ENCODE peak calls at places on chromosome 2, in four cellular contexts. V is IMR-90, F is mesendoderm, T is H1. N is an unnamed sample.

GRCh38 chr2:12787891-12788783 is 71.4 kb downstream of the TRIB2 start:
- DNase-seq in V (peak; percentile 89), F (no peak), T (no peak), N (no peak)

GRCh38 chr2:232501794-232502499 is 14.3 kb upstream of the ECEL1 start:
- DNase-seq in V (no peak), T (no peak), F (no peak), N (no peak)

GRCh38 chr2:163401481-163401880 is 334.3 kb downstream of the FIGN start:
- DNase-seq in V (peak; percentile 13), T (no peak), F (no peak), N (no peak)

GRCh38 chr2:241894056-241894641 is 24.6 kb downstream of the RTP5 start:
- DNase-seq in T (no peak), V (no peak), F (peak; percentile 8), N (peak; percentile 29)

GRCh38 chr2:55165567-55165966 is 66.5 kb downstream of the CLHC1 start:
- DNase-seq in T (no peak), V (peak; percentile 71), F (no peak), N (no peak)

GRCh38 chr2:182668671-182669070 is 47.4 kb upstream of the DNAJC10 start:
- DNase-seq in V (peak; percentile 11), F (peak; percentile 22), T (no peak), N (peak; percentile 30)

GRCh38 chr2:137976274-137976673 is 12.0 kb downstream of the HNMT start:
- DNase-seq in F (no peak), V (no peak), T (no peak), N (no peak)

GRCh38 chr2:170324640-170325046 is 146.7 kb downstream of the MYO3B start:
- DNase-seq in V (peak; percentile 37), T (peak; percentile 67), F (peak; percentile 99), N (peak; percentile 84)

GRCh38 chr2:55161295-55162210 is 70.5 kb downstream of the CLHC1 start:
- DNase-seq in V (no peak), F (no peak), T (no peak), N (no peak)

GRCh38 chr2:133169527-133169926 is 398.7 kb downstream of the NCKAP5 start:
- DNase-seq in V (no peak), T (no peak), F (no peak), N (no peak)

GRCh38 chr2:37911296-37911888 is 13.7 kb upstream of the RMDN2 start:
- DNase-seq in F (no peak), V (no peak), T (no peak), N (no peak)

GRCh38 chr2:236608308-236608564 is 38.6 kb downstream of the ACKR3 start:
- DNase-seq in F (no peak), T (no peak), V (no peak), N (no peak)
- H2BK5ac ChIP-seq in F (no peak overlapping the region), T (no peak overlapping the region), V (no peak overlapping the region), N (no peak overlapping the region)

DNA sequence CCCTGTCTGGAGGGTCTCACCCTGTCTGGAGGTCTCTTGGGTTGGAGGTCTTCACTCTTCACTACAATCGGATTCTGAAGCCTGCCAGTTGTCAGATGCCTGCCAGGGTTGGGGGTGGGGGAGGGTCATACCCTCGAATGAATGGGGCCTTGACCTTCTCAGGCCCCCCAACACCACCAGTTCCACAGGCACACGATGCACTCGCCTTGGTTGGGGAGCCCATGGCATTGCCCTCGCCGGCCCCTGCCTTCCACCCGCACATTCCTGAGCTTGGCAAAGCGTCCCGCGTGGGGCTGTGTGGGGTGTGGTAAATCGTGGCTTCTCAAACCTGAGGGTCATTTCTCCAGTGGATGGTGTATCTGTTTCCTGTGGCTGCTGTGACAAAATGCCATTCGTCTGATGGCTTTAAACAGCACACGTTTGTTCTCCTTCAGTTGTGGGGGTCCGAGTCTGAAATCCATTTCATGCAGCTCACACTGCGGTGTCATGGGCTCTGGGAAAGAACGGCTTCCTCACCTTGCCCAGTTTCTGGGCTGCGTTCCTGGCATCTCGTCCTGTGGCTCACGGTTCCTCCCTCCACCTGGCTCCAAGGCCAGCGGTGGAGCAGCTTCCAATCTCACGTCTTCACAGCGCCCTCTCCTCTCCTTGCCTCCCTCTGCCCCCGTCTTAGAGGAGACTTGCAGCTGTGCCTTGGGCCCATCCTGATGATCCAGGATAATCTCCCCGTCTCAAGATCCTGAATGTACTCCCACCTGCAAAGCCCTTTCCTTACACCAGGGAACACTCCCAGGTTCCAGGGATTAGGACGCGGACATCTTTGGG is 38.0 kb upstream of the HPCAL1 start:
- DNase-seq in V (no peak), T (no peak), F (no peak), N (no peak)
- H3K23ac ChIP-seq in V (no peak overlapping the region), T (no peak overlapping the region), F (no peak overlapping the region), N (no peak overlapping the region)

GRCh38 chr2:190136259-190136658 is 73.7 kb upstream of the MSTN start:
- DNase-seq in T (no peak), F (peak; percentile 22), V (no peak), N (no peak)

GRCh38 chr2:190138032-190138431 is 75.5 kb upstream of the MSTN start:
- DNase-seq in F (no peak), V (no peak), T (no peak), N (no peak)

GRCh38 chr2:190136825-190137224 is 74.3 kb upstream of the MSTN start:
- DNase-seq in V (no peak), F (no peak), T (no peak), N (no peak)

GRCh38 chr2:190137561-190137960 is 75.0 kb upstream of the MSTN start:
- DNase-seq in T (no peak), F (no peak), V (peak; percentile 19), N (no peak)

DNA sequence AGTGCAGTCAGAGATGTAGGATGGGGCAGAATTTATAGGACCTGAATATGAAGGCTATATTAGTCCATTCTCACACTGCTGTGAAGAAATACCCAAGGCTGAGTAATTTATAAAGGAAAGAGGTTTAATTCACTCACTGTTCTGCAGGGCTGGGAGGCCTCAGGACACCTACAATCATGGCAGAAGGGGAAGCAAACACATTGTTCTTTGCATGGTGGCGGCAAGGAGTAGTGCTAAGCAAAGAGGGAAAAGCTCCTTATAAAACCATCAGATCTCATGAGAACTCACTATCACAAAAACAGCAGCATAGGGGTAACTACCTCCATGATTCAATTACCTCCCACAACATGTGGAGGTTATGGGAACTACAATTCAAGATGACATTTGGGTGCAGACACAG is 76.8 kb upstream of the MSTN start:
- DNase-seq in T (no peak), V (no peak), F (no peak), N (no peak)
- H3K56ac ChIP-seq in T (no peak overlapping the region), V (no peak overlapping the region), F (no peak overlapping the region), N (no peak overlapping the region)

GRCh38 chr2:96906719-96907404 is 37.0 kb upstream of the SEMA4C start:
- DNase-seq in T (peak; percentile 73), F (peak; percentile 69), V (no peak), N (peak; percentile 63)
- H2BK5ac ChIP-seq in T (peak overlapping the region; percentile 88), F (peak overlapping the region; percentile 9), V (no peak overlapping the region), N (no peak overlapping the region)

GRCh38 chr2:96265349-96265839 is 403 bp downstream of the TMEM127 start:
- DNase-seq in T (peak; percentile 69), V (no peak), F (no peak), N (no peak)
- H3K23ac ChIP-seq in T (no peak overlapping the region), V (no peak overlapping the region), F (peak overlapping the region; percentile 30), N (no peak overlapping the region)

GRCh38 chr2:151388011-151388410 is 21.7 kb upstream of the RIF1 start:
- DNase-seq in F (no peak), T (no peak), V (no peak), N (no peak)
- H3K56ac ChIP-seq in F (no peak overlapping the region), T (no peak overlapping the region), V (no peak overlapping the region), N (no peak overlapping the region)